ENCODE peak calls at places on chromosomes 16 and 17, in seven cellular contexts. F, E, H, L, A, U and D are unnamed samples.
A peak's percentile ranks its signal among the peaks of the same experiment; 100 is the strongest.

GRCh38 chr17:17360087-17360730 is 57.0 kb downstream of the NT5M start:
- DNase-seq in F (no peak), A (no peak), L (no peak), U (no peak), H (no peak), E (no peak), D (no peak)

GRCh38 chr17:6035801-6036394 is 34.3 kb upstream of the WSCD1 start:
- DNase-seq in E (no peak), A (no peak), H (no peak), F (no peak), L (no peak), U (no peak), D (no peak)

GRCh38 chr16:67537636-67538591 is 9.3 kb downstream of the RIPOR1 start:
- DNase-seq in A (no peak), F (no peak), U (peak; percentile 52), L (peak; percentile 36), E (peak; percentile 79), H (peak; percentile 50), D (peak; percentile 71)

GRCh38 chr16:3938843-3939624 is 58.5 kb upstream of the CREBBP start:
- DNase-seq in E (peak; percentile 80), H (peak; percentile 67), F (peak; percentile 39), U (peak; percentile 90), A (no peak), L (peak; percentile 29), D (peak; percentile 89)

GRCh38 chr17:70100983-70101382 is 26.0 kb downstream of the KCNJ16 start:
- DNase-seq in L (no peak), F (peak; percentile 29), E (no peak), U (no peak), H (peak; percentile 15), A (no peak), D (no peak)

GRCh38 chr17:57243171-57243622 is 13.1 kb upstream of the MSI2 start:
- DNase-seq in U (peak; percentile 93), F (peak; percentile 83), A (peak; percentile 71), E (peak; percentile 82), H (peak; percentile 78), L (peak; percentile 71), D (peak; percentile 82)

GRCh38 chr16:84979516-84979915 is 31.8 kb downstream of the ZDHHC7 start:
- DNase-seq in H (peak; percentile 67), F (peak; percentile 69), L (no peak), U (no peak), E (no peak), A (no peak), D (no peak)

GRCh38 chr17:15398736-15399331 is 57.4 kb upstream of the TEKT3 start:
- DNase-seq in L (no peak), A (no peak), E (peak; percentile 40), H (peak; percentile 88), F (peak; percentile 93), U (no peak), D (no peak)

GRCh38 chr17:76240461-76241204 is at the start of gene RNF157:
- DNase-seq in F (peak; percentile 71), L (peak; percentile 60), U (peak; percentile 89), A (no peak), E (peak; percentile 84), H (peak; percentile 66), D (peak; percentile 95)

GRCh38 chr17:28911411-28912045 is 8.6 kb upstream of the DHRS13 start:
- DNase-seq in E (no peak), F (no peak), H (no peak), A (no peak), U (no peak), L (peak; percentile 71), D (no peak)

GRCh38 chr17:59328534-59329095 is 2.8 kb upstream of the YPEL2 start:
- DNase-seq in F (no peak), U (no peak), E (no peak), A (no peak), L (no peak), H (no peak), D (no peak)

GRCh38 chr16:58853830-58854229 is 119.7 kb upstream of the GOT2 start:
- DNase-seq in H (no peak), L (no peak), E (no peak), U (no peak), F (no peak), A (no peak), D (peak; percentile 20)

GRCh38 chr17:75872434-75873351 is 5.7 kb downstream of the TRIM47 start:
- DNase-seq in U (peak; percentile 68), F (peak; percentile 80), A (no peak), H (peak; percentile 93), L (peak; percentile 69), E (peak; percentile 86), D (no peak)

GRCh38 chr16:11142261-11142630 is 113.8 kb downstream of the SOCS1 start:
- DNase-seq in L (no peak), A (no peak), U (no peak), E (no peak), H (no peak), F (no peak), D (no peak)

GRCh38 chr17:76772842-76773521 is 35.1 kb downstream of the MFSD11 start:
- DNase-seq in F (peak; percentile 85), A (peak; percentile 89), E (peak; percentile 78), H (peak; percentile 96), L (no peak), U (no peak), D (peak; percentile 65)

GRCh38 chr17:69928586-69928985 is 146.4 kb upstream of the KCNJ16 start:
- DNase-seq in E (no peak), U (no peak), F (no peak), H (no peak), A (no peak), L (no peak), D (no peak)

GRCh38 chr17:17425005-17425404 is 51.8 kb upstream of the MED9 start:
- DNase-seq in U (no peak), A (no peak), H (no peak), L (no peak), F (no peak), E (no peak), D (no peak)

GRCh38 chr17:7034955-7035590 is 742 bp upstream of the SLC16A13 start:
- DNase-seq in L (peak; percentile 30), H (no peak), E (no peak), U (no peak), A (no peak), F (no peak), D (no peak)

GRCh38 chr16:53769787-53770186 is 65.8 kb downstream of the FTO start:
- DNase-seq in U (no peak), H (no peak), E (no peak), F (no peak), A (no peak), L (no peak), D (no peak)

GRCh38 chr16:15041260-15042011 is 14.4 kb downstream of the NTAN1 start:
- DNase-seq in E (no peak), U (peak; percentile 56), A (no peak), F (no peak), H (peak; percentile 94), L (no peak), D (peak; percentile 29)

GRCh38 chr17:1643293-1643998 is 2.1 kb downstream of the SCARF1 start:
- DNase-seq in U (peak; percentile 96), A (peak; percentile 62), F (peak; percentile 68), H (peak; percentile 59), L (peak; percentile 88), E (peak; percentile 92), D (peak; percentile 87)
- TF ChIP-seq EZH2 in U (no peak), A (no peak), F (no peak), H (no peak), L (no peak), E (no peak), D (peak; percentile 67)

DNA sequence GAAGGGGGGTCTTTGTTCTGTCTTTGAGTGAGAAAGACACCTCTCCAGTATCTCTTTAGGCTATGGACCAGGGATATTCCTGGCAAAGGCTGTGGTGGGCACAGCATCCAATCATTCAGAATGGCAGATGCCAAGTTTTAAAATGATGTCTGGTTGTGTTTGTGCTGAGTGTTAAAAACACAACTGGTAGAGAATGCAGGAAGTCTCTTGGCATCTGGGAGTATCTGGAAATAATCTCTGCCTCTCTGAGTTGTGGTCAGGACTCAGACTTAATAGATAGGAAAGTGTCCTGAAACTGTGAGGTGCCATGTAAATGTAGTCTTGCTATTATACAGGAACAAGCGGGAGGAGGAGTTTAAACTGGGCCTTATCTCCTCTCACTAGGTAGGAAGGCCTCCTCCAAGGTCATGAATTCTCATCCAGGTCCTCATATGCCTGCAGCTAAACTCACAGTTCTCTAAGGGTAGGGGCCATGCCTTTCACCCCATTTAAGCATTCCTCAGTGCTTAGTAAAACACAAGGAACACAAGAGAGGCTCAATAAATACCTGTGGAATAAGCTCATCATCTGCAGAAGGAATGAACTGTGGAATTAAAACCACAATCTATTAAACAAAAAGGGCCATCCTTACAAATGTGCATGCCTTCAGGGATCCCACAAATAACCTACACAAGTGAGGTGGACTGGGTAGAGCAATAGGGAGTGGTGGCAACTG is 317.6 kb downstream of the CBLN1 start:
- DNase-seq in E (peak; percentile 73), L (no peak), F (peak; percentile 91), U (no peak), A (peak; percentile 74), H (peak; percentile 69), D (no peak)
- TF ChIP-seq EZH2phosphoT487 in E (no peak), L (no peak), F (no peak), U (no peak), A (no peak), H (no peak), D (no peak)

GRCh38 chr16:1667271-1667670 is 10.8 kb upstream of the JPT2 start:
- DNase-seq in E (no peak), F (no peak), H (no peak), A (no peak), L (no peak), U (no peak), D (no peak)
- H3K4me1 ChIP-seq in E (no peaks in the 10 kb centered on the region), F (no peaks in the 10 kb centered on the region), H (no peaks in the 10 kb centered on the region), A (no peaks in the 10 kb centered on the region), L (no peaks in the 10 kb centered on the region), U (no peaks in the 10 kb centered on the region), D (no peaks in the 10 kb centered on the region)

GRCh38 chr16:21301895-21302291 is 23.8 kb upstream of the CRYM start:
- DNase-seq in L (no peak), F (peak; percentile 2), U (no peak), A (no peak), E (no peak), H (no peak), D (no peak)

GRCh38 chr16:21302898-21303528 is 24.9 kb upstream of the CRYM start:
- DNase-seq in F (peak; percentile 69), E (peak; percentile 60), H (peak; percentile 91), A (peak; percentile 28), L (no peak), U (no peak), D (no peak)

GRCh38 chr16:21302454-21302853 is 24.4 kb upstream of the CRYM start:
- DNase-seq in U (peak; percentile 43), H (peak; percentile 21), E (peak; percentile 25), F (no peak), A (no peak), L (no peak), D (peak; percentile 13)

GRCh38 chr16:21300309-21301167 is 22.4 kb upstream of the CRYM start:
- DNase-seq in H (peak; percentile 100), E (peak; percentile 98), F (peak; percentile 98), L (peak; percentile 60), A (peak; percentile 100), U (peak; percentile 97), D (peak; percentile 94)

DNA sequence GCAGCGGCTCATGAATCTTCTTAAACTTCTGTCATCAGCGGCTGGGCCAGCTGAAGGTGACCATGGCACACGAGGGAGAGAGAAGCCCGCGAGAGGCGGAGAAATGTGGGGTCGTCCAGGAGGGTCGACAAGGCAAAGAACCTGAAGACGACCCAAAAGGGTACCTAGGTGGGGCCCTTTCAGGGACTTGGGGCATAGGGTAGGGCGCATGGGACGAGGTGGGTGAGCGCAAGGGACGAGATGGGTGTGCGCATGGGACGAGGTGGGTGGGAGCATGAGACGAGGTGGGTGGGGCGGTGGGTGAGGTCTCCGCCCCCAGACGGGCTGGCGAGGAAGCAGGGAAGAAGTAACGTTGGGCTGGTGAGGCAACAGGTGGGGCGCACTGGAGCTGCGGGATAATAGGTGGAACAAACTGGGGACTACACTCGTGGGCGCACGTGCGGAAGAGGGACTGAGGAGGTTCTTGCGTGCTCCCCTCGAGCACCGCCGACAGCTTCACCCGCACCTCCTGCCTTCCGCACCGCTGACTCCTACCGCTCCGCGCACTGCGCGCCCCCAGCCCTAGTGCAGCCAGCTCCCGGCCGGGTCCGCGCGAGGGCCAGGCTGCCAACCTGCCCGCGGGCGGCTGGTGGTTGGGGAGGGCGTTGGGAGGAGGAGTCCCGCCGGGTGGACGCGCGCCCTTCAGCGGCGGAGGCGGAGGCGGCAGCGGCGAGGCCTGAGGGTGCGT is 23.2 kb upstream of the CRYM start:
- DNase-seq in U (peak; percentile 81), H (peak; percentile 85), E (peak; percentile 85), F (peak; percentile 76), A (peak; percentile 82), L (peak; percentile 59), D (peak; percentile 75)
- TF ChIP-seq EZH2 in U (no peak), H (no peak), E (no peak), F (no peak), A (no peak), L (no peak), D (no peak)